ENCODE peak calls at places on chromosomes 16 and 17, in seven cellular contexts. A is CD8-positive, alpha-beta memory T cell; X is SJCRH30; K is CD4-positive, CD25-positive, alpha-beta regulatory T cell; Z is AG04450; T is GM23248; B is sigmoid colon. H is an unnamed sample.

GRCh38 chr16:11669380-11670146 is 1.3 kb downstream of the SNN start:
- DNase-seq in A (no peak), X (no peak), B (no peak), K (peak), T (peak), Z (no peak), H (no peak)

GRCh38 chr17:17387017-17387416 is 83.8 kb downstream of the NT5M start:
- DNase-seq in A (no peak), X (no peak), Z (no peak), K (no peak), B (no peak), T (no peak), H (no peak)

GRCh38 chr16:14071576-14072271 is 605 bp downstream of the MRTFB start:
- DNase-seq in B (no peak), K (no peak), Z (no peak), A (no peak), T (peak), X (peak), H (no peak)

GRCh38 chr16:16884451-16884850 is 505.5 kb downstream of the NPIPA7 start:
- DNase-seq in Z (no peak), A (no peak), K (no peak), B (no peak), X (no peak), T (no peak), H (no peak)

GRCh38 chr17:69834494-69834893 is 240.5 kb upstream of the KCNJ16 start:
- DNase-seq in X (no peak), A (no peak), B (no peak), Z (no peak), K (no peak), T (no peak), H (no peak)

GRCh38 chr16:68147438-68147837 is 62.3 kb downstream of the NFATC3 start:
- DNase-seq in A (no peak), X (no peak), Z (no peak), B (no peak), T (no peak), K (no peak), H (no peak)

GRCh38 chr17:30550512-30551273 is 73.5 kb downstream of the GOSR1 start:
- DNase-seq in Z (no peak), A (no peak), X (peak), K (no peak), T (peak), B (no peak), H (no peak)

GRCh38 chr17:15290605-15291004 is 25.5 kb upstream of the PMP22 start:
- DNase-seq in B (no peak), A (no peak), Z (no peak), X (no peak), K (no peak), T (peak), H (no peak)

GRCh38 chr17:41417576-41418015 is 6.8 kb downstream of the KRT37 start:
- DNase-seq in T (no peak), X (no peak), A (no peak), B (no peak), Z (no peak), K (no peak), H (no peak)

GRCh38 chr17:13601317-13601775 is 383 bp downstream of the HS3ST3A1 start:
- DNase-seq in A (no peak), Z (no peak), K (no peak), B (peak), X (peak), T (peak), H (no peak)

GRCh38 chr17:42288985-42289862 is 926 bp downstream of the STAT5A start:
- DNase-seq in T (no peak), A (peak), K (peak), Z (no peak), X (no peak), B (peak), H (no peak)

GRCh38 chr17:15463363-15463762 is 4.1 kb downstream of the CDRT4 start:
- DNase-seq in X (peak), T (peak), Z (peak), B (peak), K (no peak), A (no peak), H (peak)

GRCh38 chr16:4962716-4963115 is 4.6 kb downstream of the SEC14L5 start:
- DNase-seq in X (no peak), A (no peak), Z (no peak), B (no peak), T (no peak), K (no peak), H (no peak)

GRCh38 chr16:88619859-88620655 is 18.3 kb upstream of the IL17C start:
- DNase-seq in Z (peak), T (no peak), B (no peak), X (no peak), A (peak), K (peak), H (no peak)

GRCh38 chr17:39979021-39979660 is 1.5 kb upstream of the PSMD3 start:
- DNase-seq in T (peak), Z (peak), K (no peak), X (peak), A (no peak), B (no peak), H (peak)

GRCh38 chr17:49438439-49438861 is 23.8 kb upstream of the PHB1 start:
- DNase-seq in A (no peak), B (no peak), X (peak), K (no peak), T (no peak), Z (no peak), H (no peak)

GRCh38 chr17:27458524-27458908 is 2.3 kb downstream of the KSR1 start:
- DNase-seq in T (no peak), K (no peak), X (no peak), B (no peak), Z (no peak), A (no peak), H (no peak)
- H3K4me3 ChIP-seq in T (no peak), K (peak), X (no peak), B (peak), Z (peak), A (no peak), H (peak)

GRCh38 chr17:79089720-79090502 is 15.3 kb downstream of the ENGASE start:
- DNase-seq in Z (no peak), T (peak), K (no peak), B (no peak), A (no peak), X (no peak), H (no peak)

GRCh38 chr17:79088997-79089328 is 14.3 kb downstream of the ENGASE start:
- DNase-seq in B (no peak), A (no peak), X (no peak), K (no peak), T (no peak), Z (no peak), H (no peak)

GRCh38 chr17:79092567-79092966 is 17.9 kb downstream of the ENGASE start:
- DNase-seq in X (no peak), K (no peak), A (no peak), Z (no peak), B (no peak), T (no peak), H (no peak)

GRCh38 chr17:79091373-79091670 is 16.7 kb downstream of the ENGASE start:
- DNase-seq in A (no peak), K (no peak), Z (no peak), T (no peak), X (no peak), B (no peak), H (no peak)

GRCh38 chr17:79090503-79091372 is 16.1 kb downstream of the ENGASE start:
- DNase-seq in K (no peak), Z (no peak), A (no peak), T (peak), B (no peak), X (no peak), H (no peak)
- H3K4me3 ChIP-seq in K (no peak), Z (no peak), A (no peak), T (no peak), B (no peak), X (no peak), H (no peak)

DNA sequence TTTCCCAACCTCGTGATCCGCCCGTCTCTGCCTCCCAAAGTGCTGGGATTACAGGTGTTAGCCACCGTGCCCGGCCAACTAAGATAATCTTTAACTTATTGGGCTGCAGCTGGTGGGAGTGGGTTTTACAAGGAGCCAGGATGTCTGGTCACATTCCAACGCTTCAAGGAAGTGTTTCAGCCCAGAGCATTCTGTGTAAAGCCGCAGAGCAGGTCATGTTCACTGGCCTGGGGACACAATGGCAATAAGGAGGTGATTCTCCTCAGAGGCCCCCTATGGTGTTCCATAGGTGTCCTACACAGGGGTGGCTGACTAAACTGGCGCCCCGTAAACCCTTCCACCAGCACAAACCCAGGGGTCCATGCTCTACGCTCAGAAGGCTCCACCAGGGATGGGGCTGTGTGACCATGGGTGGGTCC is 1.2 kb downstream of the QPRT start:
- DNase-seq in Z (no peak), A (no peak), T (no peak), B (no peak), X (peak), K (no peak), H (no peak)
- H3K4me3 ChIP-seq in Z (no peak), A (no peak), T (no peak), B (peak), X (peak), K (no peak), H (no peak)

GRCh38 chr17:81489012-81489968 is 23.3 kb downstream of the ACTG1 start:
- DNase-seq in Z (no peak), A (no peak), T (no peak), K (no peak), B (no peak), X (peak), H (no peak)

GRCh38 chr17:81488276-81488860 is 24.2 kb downstream of the ACTG1 start:
- DNase-seq in T (peak), A (no peak), Z (no peak), K (peak), B (no peak), X (no peak), H (no peak)

GRCh38 chr17:81487487-81488275 is 24.9 kb downstream of the ACTG1 start:
- DNase-seq in K (peak), T (peak), Z (no peak), A (peak), B (peak), X (no peak), H (no peak)

GRCh38 chr17:81486174-81486810 is 26.3 kb downstream of the ACTG1 start:
- DNase-seq in K (no peak), Z (no peak), B (no peak), A (no peak), X (peak), T (no peak), H (no peak)

DNA sequence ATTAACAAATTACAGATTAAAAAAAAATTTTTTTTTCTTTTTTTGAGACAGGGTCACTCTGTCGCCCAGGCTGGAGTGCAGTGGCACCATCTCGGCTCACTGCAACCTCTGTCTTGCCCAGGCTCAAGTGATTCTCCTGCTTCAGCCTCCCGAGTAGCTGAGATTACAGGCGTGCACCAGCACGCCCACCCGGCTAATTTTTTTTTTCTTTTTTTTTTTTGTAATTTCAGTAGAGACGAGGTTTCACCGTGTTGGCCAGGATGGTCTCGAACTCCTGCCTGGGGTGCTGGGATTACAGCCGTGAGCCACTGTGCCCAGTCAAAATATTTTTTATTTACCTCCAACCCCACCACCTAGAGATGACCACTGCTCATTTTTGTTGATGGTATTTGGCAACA is 25.5 kb downstream of the ACTG1 start:
- DNase-seq in T (no peak), K (no peak), B (no peak), Z (no peak), X (no peak), A (no peak), H (no peak)
- H3K4me3 ChIP-seq in T (peak), K (no peak), B (peak), Z (no peak), X (no peak), A (no peak), H (no peak)

DNA sequence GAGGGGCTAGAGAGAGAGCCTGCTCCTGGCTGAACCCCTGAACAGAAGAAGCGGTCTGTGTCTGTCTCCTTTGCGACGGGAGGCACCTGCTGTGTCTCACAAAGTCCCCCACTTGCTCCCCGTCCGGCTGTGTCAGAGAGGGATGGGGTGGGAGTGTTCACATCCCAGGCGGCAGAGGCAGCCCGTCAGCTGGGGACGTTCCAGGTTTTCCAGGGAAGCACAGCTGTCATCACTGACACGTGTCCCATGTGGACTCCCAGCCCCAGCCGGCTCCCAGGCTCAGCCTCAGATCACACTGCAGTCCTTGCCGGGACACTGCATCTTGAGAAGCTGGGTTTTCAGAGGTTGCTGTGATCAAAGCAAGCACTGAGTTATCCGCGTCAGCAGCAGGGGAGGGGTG is 1.6 kb downstream of the TELO2 start:
- DNase-seq in B (peak), T (peak), K (no peak), A (no peak), X (peak), Z (no peak), H (no peak)
- H3K4me3 ChIP-seq in B (no peak), T (peak), K (no peak), A (no peak), X (peak), Z (peak), H (no peak)

DNA sequence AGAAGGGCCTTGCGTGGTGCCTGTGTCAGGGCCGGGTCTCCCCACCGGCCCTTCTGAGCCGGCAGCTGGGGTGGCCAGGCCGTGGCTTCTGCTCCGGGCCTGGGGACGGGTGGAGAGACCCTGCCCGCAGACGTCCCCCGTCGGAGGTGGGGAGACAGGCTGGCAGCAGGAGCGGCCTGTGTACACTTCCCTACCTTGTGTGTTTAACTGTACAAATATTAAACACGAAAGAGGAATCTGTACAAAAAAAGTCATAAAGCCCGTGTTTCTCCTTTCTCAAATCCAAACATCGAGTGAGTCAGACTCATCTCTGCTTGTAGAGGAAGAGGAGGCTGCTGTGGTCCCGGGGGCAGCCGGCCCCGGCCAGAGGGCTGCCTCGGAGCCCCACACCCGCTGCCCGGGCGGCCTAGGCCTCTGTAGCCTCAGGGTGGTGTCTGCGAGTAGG is 2.0 kb downstream of the CACNA1H start:
- DNase-seq in K (no peak), X (no peak), Z (no peak), B (no peak), T (no peak), A (no peak), H (no peak)
- H3K4me3 ChIP-seq in K (no peak), X (no peak), Z (no peak), B (peak), T (no peak), A (no peak), H (no peak)

DNA sequence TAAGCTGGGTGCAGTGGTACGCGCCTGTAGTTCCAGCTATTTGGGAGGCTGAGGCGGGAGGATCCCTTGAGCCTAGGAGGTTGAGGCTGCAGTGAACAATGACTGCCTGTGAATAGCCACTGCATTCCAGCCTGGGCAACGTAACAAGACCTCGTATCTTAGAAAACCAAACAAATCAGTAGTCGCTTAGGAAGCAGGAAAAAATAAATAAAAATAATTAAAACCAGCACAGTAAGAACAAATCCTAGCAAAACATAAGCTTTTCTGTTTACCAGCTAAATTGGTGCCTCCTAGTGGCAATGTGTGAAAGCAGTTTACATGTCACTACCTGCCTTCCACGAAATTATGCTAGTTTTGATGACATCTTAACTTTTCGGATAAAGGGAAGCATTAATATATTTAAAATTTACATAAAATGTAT is 1.3 kb downstream of the ARMC5 start:
- DNase-seq in T (peak), K (peak), X (peak), Z (peak), A (peak), B (peak), H (no peak)
- H3K4me3 ChIP-seq in T (peak), K (peak), X (peak), Z (peak), A (peak), B (peak), H (peak)

DNA sequence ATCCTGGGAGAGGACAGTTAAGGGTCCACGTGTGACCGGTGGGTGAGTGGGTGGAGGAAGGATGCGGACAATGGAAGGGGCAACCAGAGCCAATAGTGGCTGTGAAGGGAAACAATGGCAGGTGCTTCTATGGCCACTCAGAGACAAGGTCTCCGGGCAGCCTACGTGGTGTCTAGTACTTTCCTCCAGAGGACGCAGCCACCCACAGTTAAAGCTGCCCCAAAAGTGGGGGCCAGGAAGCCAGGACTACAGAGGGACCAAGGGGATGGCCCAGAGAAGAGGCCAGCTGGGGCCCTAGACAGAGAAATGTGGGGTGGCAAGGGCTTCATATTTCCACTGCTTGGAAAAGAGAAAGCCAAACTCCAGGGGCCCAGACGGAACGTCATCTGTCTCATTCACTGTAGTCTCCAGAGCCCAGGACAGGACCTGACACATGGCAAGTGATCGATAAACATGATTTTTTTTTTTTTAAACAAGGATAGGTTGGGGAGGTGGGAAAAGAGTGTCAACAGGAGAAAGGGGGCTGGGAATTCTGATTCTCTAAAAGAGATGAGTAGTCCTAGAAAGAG is 861 bp upstream of the PER1 start:
- DNase-seq in T (peak), A (peak), Z (no peak), K (no peak), X (no peak), B (peak), H (no peak)
- H3K4me3 ChIP-seq in T (peak), A (peak), Z (no peak), K (peak), X (no peak), B (peak), H (no peak)

DNA sequence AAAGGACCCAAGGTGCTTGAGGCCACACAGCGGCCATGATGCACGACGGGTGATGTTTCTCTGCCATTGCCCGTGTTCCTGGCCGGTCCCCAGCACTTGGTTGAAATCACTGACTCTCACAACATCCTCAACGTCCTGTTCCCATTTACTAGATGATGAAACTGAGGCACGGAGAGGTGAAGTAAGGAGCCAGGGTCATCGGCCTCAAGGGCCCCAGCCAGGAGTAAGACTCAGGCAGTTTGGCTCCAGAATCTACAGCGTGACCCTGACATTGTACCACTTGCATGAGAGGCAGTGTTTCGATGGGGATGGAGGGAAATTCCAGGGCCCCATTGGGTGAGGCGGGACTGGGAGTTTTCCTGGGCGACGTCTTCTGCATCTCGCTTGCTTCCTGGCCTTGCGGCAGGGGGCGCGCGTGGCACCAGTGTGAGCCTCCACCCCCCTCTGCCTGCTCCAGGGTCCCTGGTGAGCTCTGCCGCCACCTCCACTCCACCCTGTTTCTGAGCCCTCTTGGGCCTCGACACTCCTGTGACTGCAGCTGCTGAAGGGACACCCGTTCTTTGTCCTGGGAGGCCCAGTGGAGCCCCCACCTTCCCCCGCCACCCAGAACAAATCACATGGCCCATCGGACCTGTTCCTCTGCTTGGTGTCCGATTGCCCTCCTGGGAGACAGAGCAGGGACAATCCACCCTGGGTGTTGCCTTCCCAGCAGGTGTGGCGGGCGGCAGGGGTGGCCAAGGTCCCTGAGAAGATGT is 133.0 kb upstream of the GSE1 start:
- DNase-seq in B (no peak), Z (no peak), A (no peak), K (no peak), T (no peak), X (peak), H (no peak)
- H3K4me3 ChIP-seq in B (no peak), Z (no peak), A (no peak), K (no peak), T (no peak), X (peak), H (no peak)

GRCh38 chr17:80633994-80634566 is 89.4 kb downstream of the RPTOR start:
- DNase-seq in T (no peak), X (no peak), A (no peak), Z (no peak), K (no peak), B (no peak), H (no peak)
- H3K4me3 ChIP-seq in T (no peak), X (no peak), A (no peak), Z (no peak), K (no peak), B (no peak), H (no peak)